ENCODE peak calls at places on chromosomes 16 and 17, in seven cellular contexts. One of them, this sample, is unnamed.

GRCh38 chr17:36818134-36818825 is 119.0 kb upstream of the LHX1 start:
- DNase-seq in neural progenitor cell: peak
- DNase-seq in cardiac fibroblast: no peak
- DNase-seq in AG09319: no peak
- DNase-seq in Peyer's patch: no peak
- DNase-seq in ovary: no peak
- DNase-seq in AG09309: no peak
- DNase-seq in this sample: no peak

GRCh38 chr17:4232168-4232813 is 31.5 kb downstream of the ANKFY1 start:
- DNase-seq in neural progenitor cell: no peak
- DNase-seq in cardiac fibroblast: peak
- DNase-seq in AG09319: no peak
- DNase-seq in Peyer's patch: no peak
- DNase-seq in ovary: no peak
- DNase-seq in AG09309: peak
- DNase-seq in this sample: no peak

GRCh38 chr16:8550728-8551387 is 39.5 kb downstream of the TMEM114 start:
- DNase-seq in neural progenitor cell: no peak
- DNase-seq in cardiac fibroblast: no peak
- DNase-seq in AG09319: no peak
- DNase-seq in Peyer's patch: no peak
- DNase-seq in ovary: no peak
- DNase-seq in AG09309: no peak
- DNase-seq in this sample: no peak

GRCh38 chr16:87461466-87461975 is 31.3 kb downstream of the ZCCHC14 start:
- DNase-seq in neural progenitor cell: peak
- DNase-seq in cardiac fibroblast: peak
- DNase-seq in AG09319: no peak
- DNase-seq in Peyer's patch: peak
- DNase-seq in ovary: peak
- DNase-seq in AG09309: no peak
- DNase-seq in this sample: peak

GRCh38 chr17:82031885-82032627 is 578 bp downstream of the RAC3 start:
- DNase-seq in neural progenitor cell: peak
- DNase-seq in cardiac fibroblast: no peak
- DNase-seq in AG09319: no peak
- DNase-seq in Peyer's patch: peak
- DNase-seq in ovary: no peak
- DNase-seq in AG09309: no peak
- DNase-seq in this sample: no peak

GRCh38 chr16:27776556-27776955 is 226.6 kb downstream of the KATNIP start:
- DNase-seq in neural progenitor cell: no peak
- DNase-seq in cardiac fibroblast: no peak
- DNase-seq in AG09319: no peak
- DNase-seq in Peyer's patch: no peak
- DNase-seq in ovary: no peak
- DNase-seq in AG09309: no peak
- DNase-seq in this sample: no peak

GRCh38 chr17:81390029-81390428 is 5.2 kb upstream of the BAHCC1 start:
- DNase-seq in neural progenitor cell: no peak
- DNase-seq in cardiac fibroblast: no peak
- DNase-seq in AG09319: no peak
- DNase-seq in Peyer's patch: no peak
- DNase-seq in ovary: no peak
- DNase-seq in AG09309: no peak
- DNase-seq in this sample: no peak

GRCh38 chr17:81153340-81153803 is 11.9 kb upstream of the PVALEF start:
- DNase-seq in neural progenitor cell: no peak
- DNase-seq in cardiac fibroblast: peak
- DNase-seq in AG09319: no peak
- DNase-seq in Peyer's patch: peak
- DNase-seq in ovary: no peak
- DNase-seq in AG09309: no peak
- DNase-seq in this sample: no peak

GRCh38 chr16:57029161-57030160 is 40.1 kb downstream of the NLRC5 start:
- DNase-seq in neural progenitor cell: no peak
- DNase-seq in cardiac fibroblast: no peak
- DNase-seq in AG09319: no peak
- DNase-seq in Peyer's patch: no peak
- DNase-seq in ovary: no peak
- DNase-seq in AG09309: no peak
- DNase-seq in this sample: no peak

GRCh38 chr16:179431-179830 is 828 bp upstream of the HBQ1 start:
- DNase-seq in neural progenitor cell: no peak
- DNase-seq in cardiac fibroblast: no peak
- DNase-seq in AG09319: no peak
- DNase-seq in Peyer's patch: no peak
- DNase-seq in ovary: no peak
- DNase-seq in AG09309: no peak
- DNase-seq in this sample: no peak

GRCh38 chr17:58870747-58871146 is 115.1 kb downstream of the PPM1E start:
- DNase-seq in neural progenitor cell: no peak
- DNase-seq in cardiac fibroblast: no peak
- DNase-seq in AG09319: no peak
- DNase-seq in Peyer's patch: no peak
- DNase-seq in ovary: no peak
- DNase-seq in AG09309: no peak
- DNase-seq in this sample: no peak

GRCh38 chr17:77735341-77736206 is 222.9 kb upstream of the TNRC6C start:
- DNase-seq in neural progenitor cell: peak
- DNase-seq in cardiac fibroblast: peak
- DNase-seq in AG09319: peak
- DNase-seq in Peyer's patch: peak
- DNase-seq in ovary: peak
- DNase-seq in AG09309: no peak
- DNase-seq in this sample: peak

GRCh38 chr17:75457047-75457654 is 716 bp downstream of the TMEM94 start:
- DNase-seq in neural progenitor cell: peak
- DNase-seq in cardiac fibroblast: peak
- DNase-seq in AG09319: no peak
- DNase-seq in Peyer's patch: no peak
- DNase-seq in ovary: peak
- DNase-seq in AG09309: no peak
- DNase-seq in this sample: no peak

GRCh38 chr16:2904100-2904921 is 7.4 kb upstream of the FLYWCH1 start:
- DNase-seq in neural progenitor cell: peak
- DNase-seq in cardiac fibroblast: peak
- DNase-seq in AG09319: peak
- DNase-seq in Peyer's patch: peak
- DNase-seq in ovary: peak
- DNase-seq in AG09309: peak
- DNase-seq in this sample: peak

GRCh38 chr17:17420561-17421269 is 56.1 kb upstream of the MED9 start:
- DNase-seq in neural progenitor cell: no peak
- DNase-seq in cardiac fibroblast: peak
- DNase-seq in AG09319: peak
- DNase-seq in Peyer's patch: peak
- DNase-seq in ovary: peak
- DNase-seq in AG09309: no peak
- DNase-seq in this sample: peak

GRCh38 chr16:21156767-21157467 is 1.6 kb upstream of the LDAF1 start:
- DNase-seq in neural progenitor cell: peak
- DNase-seq in cardiac fibroblast: peak
- DNase-seq in AG09319: peak
- DNase-seq in Peyer's patch: peak
- DNase-seq in ovary: peak
- DNase-seq in AG09309: peak
- DNase-seq in this sample: no peak

GRCh38 chr16:86231321-86231995 is 278.9 kb upstream of the FOXF1 start:
- DNase-seq in neural progenitor cell: no peak
- DNase-seq in cardiac fibroblast: no peak
- DNase-seq in AG09319: no peak
- DNase-seq in Peyer's patch: peak
- DNase-seq in ovary: peak
- DNase-seq in AG09309: no peak
- DNase-seq in this sample: no peak

GRCh38 chr17:15914400-15915165 is 30.3 kb upstream of the ADORA2B start:
- DNase-seq in neural progenitor cell: no peak
- DNase-seq in cardiac fibroblast: peak
- DNase-seq in AG09319: peak
- DNase-seq in Peyer's patch: no peak
- DNase-seq in ovary: no peak
- DNase-seq in AG09309: no peak
- DNase-seq in this sample: no peak

GRCh38 chr16:75506567-75506966 is 11.3 kb upstream of the CHST6 start:
- DNase-seq in neural progenitor cell: no peak
- DNase-seq in cardiac fibroblast: peak
- DNase-seq in AG09319: peak
- DNase-seq in Peyer's patch: peak
- DNase-seq in ovary: no peak
- DNase-seq in AG09309: peak
- DNase-seq in this sample: no peak

GRCh38 chr17:72118588-72119279 is 2.1 kb upstream of the SOX9 start:
- DNase-seq in neural progenitor cell: peak
- DNase-seq in cardiac fibroblast: peak
- DNase-seq in AG09319: no peak
- DNase-seq in Peyer's patch: peak
- DNase-seq in ovary: no peak
- DNase-seq in AG09309: no peak
- DNase-seq in this sample: peak

GRCh38 chr16:88103011-88103410 is 151.8 kb downstream of the BANP start:
- DNase-seq in neural progenitor cell: no peak
- DNase-seq in cardiac fibroblast: no peak
- DNase-seq in AG09319: no peak
- DNase-seq in Peyer's patch: no peak
- DNase-seq in ovary: peak
- DNase-seq in AG09309: no peak
- DNase-seq in this sample: no peak

GRCh38 chr17:32112416-32112815 is 29.9 kb upstream of the RHOT1 start:
- DNase-seq in neural progenitor cell: no peak
- DNase-seq in cardiac fibroblast: no peak
- DNase-seq in AG09319: no peak
- DNase-seq in Peyer's patch: no peak
- DNase-seq in ovary: no peak
- DNase-seq in AG09309: no peak
- DNase-seq in this sample: no peak

GRCh38 chr17:32114536-32114935 is 27.8 kb upstream of the RHOT1 start:
- DNase-seq in neural progenitor cell: no peak
- DNase-seq in cardiac fibroblast: no peak
- DNase-seq in AG09319: no peak
- DNase-seq in Peyer's patch: no peak
- DNase-seq in ovary: no peak
- DNase-seq in AG09309: no peak
- DNase-seq in this sample: no peak

GRCh38 chr17:32110596-32110995 is 31.7 kb upstream of the RHOT1 start:
- DNase-seq in neural progenitor cell: no peak
- DNase-seq in cardiac fibroblast: no peak
- DNase-seq in AG09319: no peak
- DNase-seq in Peyer's patch: no peak
- DNase-seq in ovary: no peak
- DNase-seq in AG09309: no peak
- DNase-seq in this sample: no peak

GRCh38 chr17:32116937-32117336 is 25.4 kb upstream of the RHOT1 start:
- DNase-seq in neural progenitor cell: no peak
- DNase-seq in cardiac fibroblast: no peak
- DNase-seq in AG09319: no peak
- DNase-seq in Peyer's patch: no peak
- DNase-seq in ovary: no peak
- DNase-seq in AG09309: no peak
- DNase-seq in this sample: no peak

GRCh38 chr17:32111141-32111771 is 31.0 kb upstream of the RHOT1 start:
- DNase-seq in neural progenitor cell: peak
- DNase-seq in cardiac fibroblast: peak
- DNase-seq in AG09319: peak
- DNase-seq in Peyer's patch: peak
- DNase-seq in ovary: peak
- DNase-seq in AG09309: no peak
- DNase-seq in this sample: peak
- TF ChIP-seq CTCF in neural progenitor cell: peak
- TF ChIP-seq CTCF in cardiac fibroblast: peak
- TF ChIP-seq CTCF in AG09319: peak
- TF ChIP-seq CTCF in Peyer's patch: peak
- TF ChIP-seq CTCF in ovary: no peak
- TF ChIP-seq CTCF in AG09309: peak
- TF ChIP-seq CTCF in this sample: peak

GRCh38 chr16:49750341-49751011 is 105.4 kb downstream of the ZNF423 start:
- DNase-seq in neural progenitor cell: no peak
- DNase-seq in cardiac fibroblast: peak
- DNase-seq in AG09319: no peak
- DNase-seq in Peyer's patch: no peak
- DNase-seq in ovary: no peak
- DNase-seq in AG09309: no peak
- DNase-seq in this sample: no peak
- TF ChIP-seq CTCF in neural progenitor cell: no peak
- TF ChIP-seq CTCF in cardiac fibroblast: no peak
- TF ChIP-seq CTCF in AG09319: no peak
- TF ChIP-seq CTCF in Peyer's patch: no peak
- TF ChIP-seq CTCF in ovary: no peak
- TF ChIP-seq CTCF in AG09309: no peak
- TF ChIP-seq CTCF in this sample: no peak

GRCh38 chr16:69711115-69711740 is 15.1 kb downstream of the NQO1 start:
- DNase-seq in neural progenitor cell: no peak
- DNase-seq in cardiac fibroblast: peak
- DNase-seq in AG09319: no peak
- DNase-seq in Peyer's patch: peak
- DNase-seq in ovary: peak
- DNase-seq in AG09309: peak
- DNase-seq in this sample: no peak
- TF ChIP-seq CTCF in neural progenitor cell: no peak
- TF ChIP-seq CTCF in cardiac fibroblast: no peak
- TF ChIP-seq CTCF in AG09319: no peak
- TF ChIP-seq CTCF in Peyer's patch: no peak
- TF ChIP-seq CTCF in ovary: no peak
- TF ChIP-seq CTCF in AG09309: no peak
- TF ChIP-seq CTCF in this sample: no peak

GRCh38 chr16:31179747-31180458 is at the start of gene FUS:
- DNase-seq in neural progenitor cell: peak
- DNase-seq in cardiac fibroblast: peak
- DNase-seq in AG09319: peak
- DNase-seq in Peyer's patch: peak
- DNase-seq in ovary: peak
- DNase-seq in AG09309: peak
- DNase-seq in this sample: peak
- TF ChIP-seq CTCF in neural progenitor cell: no peak
- TF ChIP-seq CTCF in cardiac fibroblast: no peak
- TF ChIP-seq CTCF in AG09319: no peak
- TF ChIP-seq CTCF in Peyer's patch: no peak
- TF ChIP-seq CTCF in ovary: peak
- TF ChIP-seq CTCF in AG09309: no peak
- TF ChIP-seq CTCF in this sample: no peak

GRCh38 chr17:42562845-42563509 is 1.0 kb downstream of the COASY start:
- DNase-seq in neural progenitor cell: no peak
- DNase-seq in cardiac fibroblast: peak
- DNase-seq in AG09319: no peak
- DNase-seq in Peyer's patch: no peak
- DNase-seq in ovary: no peak
- DNase-seq in AG09309: no peak
- DNase-seq in this sample: no peak
- TF ChIP-seq CTCF in neural progenitor cell: no peak
- TF ChIP-seq CTCF in cardiac fibroblast: no peak
- TF ChIP-seq CTCF in AG09319: no peak
- TF ChIP-seq CTCF in Peyer's patch: no peak
- TF ChIP-seq CTCF in ovary: no peak
- TF ChIP-seq CTCF in AG09309: no peak
- TF ChIP-seq CTCF in this sample: no peak